ENCODE peak calls at places on chromosomes 13 and 19, in seven cellular contexts. I, K, A, T, J, L and M are unnamed samples.
A peak's percentile ranks its signal among the peaks of the same experiment; 100 is the strongest.

GRCh38 chr13:23610187-23610576 is 40.0 kb downstream of the TNFRSF19 start:
- DNase-seq in A (no peak), L (no peak), K (peak; percentile 79), I (peak; percentile 49), T (peak; percentile 51), J (no peak), M (no peak)

GRCh38 chr13:97797553-97797952 is 155.9 kb upstream of the IPO5 start:
- DNase-seq in L (no peak), T (no peak), A (no peak), I (no peak), J (no peak), K (no peak), M (no peak)

GRCh38 chr19:2440515-2440914 is 13.1 kb upstream of the TIMM13 start:
- DNase-seq in L (no peak), J (no peak), A (no peak), I (no peak), K (no peak), T (no peak), M (no peak)

GRCh38 chr13:76516013-76516412 is 370.2 kb downstream of the KCTD12 start:
- DNase-seq in T (peak; percentile 90), I (no peak), L (no peak), K (no peak), A (no peak), J (no peak), M (no peak)

GRCh38 chr19:13881231-13881691 is 4.3 kb downstream of the NANOS3 start:
- DNase-seq in J (no peak), L (no peak), A (no peak), K (no peak), T (no peak), I (no peak), M (no peak)

GRCh38 chr13:77460195-77460594 is 75.3 kb upstream of the SCEL start:
- DNase-seq in L (no peak), T (peak; percentile 3), K (peak; percentile 74), I (no peak), A (peak; percentile 27), J (no peak), M (no peak)

GRCh38 chr13:46855166-46855565 is 41.7 kb downstream of the HTR2A start:
- DNase-seq in K (no peak), A (no peak), T (no peak), L (no peak), J (no peak), I (no peak), M (no peak)

GRCh38 chr13:95023405-95023804 is 277.8 kb downstream of the ABCC4 start:
- DNase-seq in K (no peak), J (no peak), I (no peak), A (no peak), L (no peak), T (no peak), M (no peak)

GRCh38 chr19:32392946-32393345 is 12.6 kb upstream of the DPY19L3 start:
- DNase-seq in I (no peak), J (no peak), T (no peak), L (no peak), K (no peak), A (no peak), M (no peak)

GRCh38 chr13:101474419-101474957 is 22.0 kb downstream of the ITGBL1 start:
- DNase-seq in I (no peak), J (peak; percentile 67), A (no peak), L (no peak), T (peak; percentile 91), K (peak; percentile 56), M (peak; percentile 20)

GRCh38 chr19:39032164-39032918 is at the start of gene FBXO27:
- DNase-seq in K (no peak), L (peak; percentile 71), A (no peak), T (no peak), J (peak; percentile 25), I (peak; percentile 30), M (peak; percentile 41)

GRCh38 chr19:49566302-49566701 is 14.1 kb downstream of the NOSIP start:
- DNase-seq in K (no peak), L (no peak), A (no peak), J (no peak), I (no peak), T (no peak), M (no peak)

GRCh38 chr19:3655402-3656072 is 28.9 kb upstream of the CACTIN start:
- DNase-seq in K (peak; percentile 50), J (no peak), I (no peak), L (no peak), A (no peak), T (peak; percentile 95), M (peak; percentile 10)

GRCh38 chr13:65260938-65261880 is 1968.9 kb downstream of the PCDH9 start:
- DNase-seq in T (peak; percentile 18), I (no peak), L (no peak), A (no peak), K (no peak), J (no peak), M (no peak)

GRCh38 chr19:6825076-6825774 is 52.7 kb downstream of the VAV1 start:
- DNase-seq in I (no peak), T (no peak), L (no peak), K (no peak), A (no peak), J (no peak), M (no peak)

GRCh38 chr19:3387645-3388589 is 21.5 kb downstream of the NFIC start:
- DNase-seq in A (peak; percentile 68), J (peak; percentile 91), L (peak; percentile 89), K (peak; percentile 96), I (peak; percentile 88), T (peak; percentile 85), M (peak; percentile 78)

GRCh38 chr19:17339088-17339741 is 1.9 kb downstream of the GTPBP3 start:
- DNase-seq in K (peak; percentile 67), T (no peak), I (no peak), J (no peak), A (no peak), L (peak; percentile 74), M (peak; percentile 44)

GRCh38 chr13:38804536-38804935 is 117.7 kb downstream of the FREM2 start:
- DNase-seq in L (no peak), A (no peak), J (no peak), K (no peak), T (peak; percentile 17), I (no peak), M (no peak)

GRCh38 chr19:1037553-1038115 is 2.3 kb upstream of the ABCA7 start:
- DNase-seq in T (no peak), J (no peak), K (peak; percentile 54), L (no peak), I (no peak), A (no peak), M (no peak)

GRCh38 chr13:78241278-78241919 is 322.8 kb upstream of the EDNRB start:
- DNase-seq in J (no peak), I (peak; percentile 14), L (no peak), A (no peak), K (peak; percentile 42), T (peak; percentile 60), M (no peak)

GRCh38 chr13:100633461-100633860 is 41.1 kb downstream of the TMTC4 start:
- DNase-seq in K (no peak), I (no peak), L (no peak), A (no peak), T (peak; percentile 86), J (no peak), M (no peak)

GRCh38 chr13:26923824-26924605 is 163.4 kb upstream of the GPR12 start:
- DNase-seq in I (no peak), A (no peak), J (no peak), T (peak; percentile 83), L (no peak), K (no peak), M (no peak)

GRCh38 chr13:26628706-26629105 is 71.2 kb downstream of the WASF3 start:
- DNase-seq in A (no peak), T (peak; percentile 42), J (no peak), I (no peak), K (no peak), L (no peak), M (no peak)

GRCh38 chr13:30551194-30551593 is 66.5 kb upstream of the USPL1 start:
- DNase-seq in A (no peak), T (peak; percentile 47), L (no peak), I (no peak), K (no peak), J (no peak), M (no peak)

GRCh38 chr13:34886987-34887386 is 55.1 kb upstream of the NBEA start:
- DNase-seq in J (no peak), L (no peak), A (no peak), K (no peak), I (no peak), T (no peak), M (no peak)

GRCh38 chr19:2912306-2912705 is 11.6 kb downstream of the ZNF57 start:
- DNase-seq in J (no peak), A (no peak), I (no peak), K (no peak), T (no peak), L (no peak), M (no peak)

GRCh38 chr13:26508885-26509284 is 48.6 kb upstream of the WASF3 start:
- DNase-seq in T (peak; percentile 98), L (peak; percentile 92), I (peak; percentile 79), A (peak; percentile 76), K (peak; percentile 90), J (no peak), M (no peak)

DNA sequence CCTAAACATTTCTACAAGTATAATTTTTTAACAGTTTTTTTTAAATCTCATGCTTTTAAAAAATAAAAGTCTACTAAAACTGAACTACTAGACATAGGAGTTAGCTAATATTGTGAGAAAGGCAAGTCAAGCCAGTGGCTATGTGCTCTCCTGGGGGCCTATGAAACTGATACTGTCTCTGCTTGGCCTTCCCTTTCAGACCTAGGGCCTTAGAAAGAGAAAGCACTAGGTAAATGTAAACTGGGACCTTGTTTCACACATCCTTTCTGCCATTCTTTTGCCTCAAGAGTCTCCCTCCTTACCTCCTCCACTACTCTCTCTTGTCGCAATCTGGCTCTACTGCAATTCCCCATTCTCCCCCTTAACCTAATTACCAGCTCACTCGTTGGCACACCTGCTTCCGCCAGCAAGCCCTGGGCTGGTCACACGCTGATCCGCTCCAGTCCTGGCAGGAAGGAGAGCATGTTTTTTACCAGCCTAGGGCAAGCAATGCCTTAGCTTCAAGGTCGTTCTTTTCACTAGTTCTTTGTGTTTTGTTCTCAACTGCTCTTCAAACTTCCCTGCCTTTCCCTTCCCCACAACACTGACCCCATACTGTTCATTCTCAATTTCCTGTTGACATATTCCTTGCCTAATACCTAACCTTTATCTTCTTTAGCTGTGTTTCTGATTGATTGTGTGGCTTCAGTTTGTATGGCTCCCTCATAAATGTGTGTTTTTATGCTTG is 23.1 kb downstream of the TBC1D4 start:
- DNase-seq in L (no peak), I (peak; percentile 56), K (no peak), A (no peak), J (no peak), T (no peak), M (no peak)
- H3K27ac ChIP-seq in L (peak overlapping the region; percentile 61), I (peak overlapping the region; percentile 66), K (peak overlapping the region; percentile 6), A (no peak overlapping the region), J (no peak overlapping the region), T (no peak overlapping the region), M (no peak overlapping the region)

GRCh38 chr19:10769533-10770491 is 51.9 kb downstream of the DNM2 start:
- DNase-seq in A (peak; percentile 27), L (no peak), I (peak; percentile 66), K (peak; percentile 84), J (peak; percentile 74), T (peak; percentile 34), M (no peak)
- H3K27ac ChIP-seq in A (peak overlapping the region; percentile 13), L (no peak overlapping the region), I (peak overlapping the region; percentile 92), K (peak overlapping the region; percentile 90), J (peak overlapping the region; percentile 95), T (peak overlapping the region; percentile 38), M (peak overlapping the region; percentile 53)

GRCh38 chr19:35156673-35157014 is 2.1 kb downstream of the FXYD5 start:
- DNase-seq in I (no peak), A (no peak), L (no peak), K (no peak), J (no peak), T (no peak), M (no peak)
- H3K27ac ChIP-seq in I (no peak overlapping the region), A (no peak overlapping the region), L (no peak overlapping the region), K (no peak overlapping the region), J (no peak overlapping the region), T (no peak overlapping the region), M (no peak overlapping the region)

GRCh38 chr13:33191425-33192221 is 93.9 kb downstream of the STARD13 start:
- DNase-seq in T (peak; percentile 44), K (no peak), L (no peak), I (no peak), A (no peak), J (no peak), M (no peak)
- H3K27ac ChIP-seq in T (peak overlapping the region; percentile 62), K (no peak overlapping the region), L (no peak overlapping the region), I (no peak overlapping the region), A (no peak overlapping the region), J (no peak overlapping the region), M (no peak overlapping the region)